ENCODE peak calls at places on chromosome 20, in five cellular contexts. G is sigmoid colon, Q is HepG2, E is stomach, P is A549. Y is an unnamed sample.

GRCh38 chr20:61887694-61888093 is 178.0 kb downstream of the TAF4 start:
- DNase-seq in G (no peak), Q (no peak), E (no peak), P (no peak), Y (no peak)

GRCh38 chr20:63966172-63966943 is 3.4 kb downstream of the ZNF512B start:
- DNase-seq in G (peak), Q (no peak), E (no peak), P (no peak), Y (no peak)

GRCh38 chr20:14536738-14537137 is 199.3 kb upstream of the FLRT3 start:
- DNase-seq in G (no peak), Q (no peak), E (no peak), P (no peak), Y (no peak)

GRCh38 chr20:16926626-16927025 is 178.5 kb downstream of the OTOR start:
- DNase-seq in G (no peak), Q (no peak), E (no peak), P (no peak), Y (no peak)

GRCh38 chr20:14336667-14337066 is 745 bp downstream of the FLRT3 start:
- DNase-seq in G (no peak), Q (peak), E (no peak), P (peak), Y (no peak)

GRCh38 chr20:10863337-10864060 is 189.7 kb upstream of the JAG1 start:
- DNase-seq in G (no peak), Q (no peak), E (no peak), P (no peak), Y (no peak)

GRCh38 chr20:18692453-18692852 is 104.6 kb downstream of the DTD1 start:
- DNase-seq in G (no peak), Q (no peak), E (no peak), P (no peak), Y (no peak)

GRCh38 chr20:11687546-11688292 is 230.0 kb upstream of the BTBD3 start:
- DNase-seq in G (no peak), Q (peak), E (no peak), P (peak), Y (no peak)

GRCh38 chr20:43238833-43239232 is 49.1 kb upstream of the PTPRT start:
- DNase-seq in G (no peak), Q (no peak), E (no peak), P (no peak), Y (no peak)

GRCh38 chr20:36644713-36645109 is 1.3 kb downstream of the SLA2 start:
- DNase-seq in G (no peak), Q (no peak), E (no peak), P (no peak), Y (no peak)

GRCh38 chr20:4326194-4327065 is 311.1 kb upstream of the RNF24 start:
- DNase-seq in G (no peak), Q (no peak), E (no peak), P (no peak), Y (no peak)

GRCh38 chr20:15882553-15882952 is 690.7 kb downstream of the KIF16B start:
- DNase-seq in G (no peak), Q (no peak), E (no peak), P (no peak), Y (no peak)

GRCh38 chr20:47733892-47734291 is 51.4 kb downstream of the SULF2 start:
- DNase-seq in G (no peak), Q (no peak), E (no peak), P (no peak), Y (no peak)

GRCh38 chr20:21539512-21539911 is 25.6 kb upstream of the NKX2-2 start:
- DNase-seq in G (no peak), Q (no peak), E (no peak), P (no peak), Y (no peak)

GRCh38 chr20:53914091-53914860 is 156.1 kb downstream of the BCAS1 start:
- DNase-seq in G (no peak), Q (no peak), E (no peak), P (no peak), Y (peak)

GRCh38 chr20:63179876-63180275 is 36.1 kb downstream of the YTHDF1 start:
- DNase-seq in G (no peak), Q (no peak), E (no peak), P (no peak), Y (no peak)

GRCh38 chr20:14845199-14846160 is 508.1 kb upstream of the FLRT3 start:
- DNase-seq in G (no peak), Q (no peak), E (no peak), P (peak), Y (no peak)

GRCh38 chr20:10611357-10611756 is 62.4 kb downstream of the JAG1 start:
- DNase-seq in G (peak), Q (peak), E (no peak), P (no peak), Y (peak)

GRCh38 chr20:43583982-43584432 is 6.7 kb upstream of the IFT52 start:
- DNase-seq in G (no peak), Q (peak), E (peak), P (no peak), Y (peak)

GRCh38 chr20:5859611-5860010 is 90.7 kb downstream of the TRMT6 start:
- DNase-seq in G (no peak), Q (no peak), E (no peak), P (no peak), Y (no peak)

GRCh38 chr20:13430346-13431002 is 208.3 kb downstream of the TASP1 start:
- DNase-seq in G (no peak), Q (peak), E (no peak), P (no peak), Y (no peak)

GRCh38 chr20:571754-572331 is 28.3 kb upstream of the CSNK2A1 start:
- DNase-seq in G (peak), Q (no peak), E (peak), P (no peak), Y (peak)

GRCh38 chr20:47248448-47248966 is 108.0 kb downstream of the ZMYND8 start:
- DNase-seq in G (no peak), Q (no peak), E (no peak), P (no peak), Y (no peak)

GRCh38 chr20:62228982-62229545 is 9.0 kb upstream of the HRH3 start:
- DNase-seq in G (no peak), Q (no peak), E (no peak), P (no peak), Y (no peak)

GRCh38 chr20:38779247-38780097 is 26.0 kb upstream of the PPP1R16B start:
- DNase-seq in G (no peak), Q (no peak), E (no peak), P (no peak), Y (no peak)

GRCh38 chr20:47102629-47103028 is 208.0 kb downstream of the EYA2 start:
- DNase-seq in G (peak), Q (no peak), E (no peak), P (no peak), Y (no peak)

GRCh38 chr20:61639200-61639599 is 387.1 kb downstream of the CDH4 start:
- DNase-seq in G (no peak), Q (no peak), E (no peak), P (no peak), Y (no peak)

DNA sequence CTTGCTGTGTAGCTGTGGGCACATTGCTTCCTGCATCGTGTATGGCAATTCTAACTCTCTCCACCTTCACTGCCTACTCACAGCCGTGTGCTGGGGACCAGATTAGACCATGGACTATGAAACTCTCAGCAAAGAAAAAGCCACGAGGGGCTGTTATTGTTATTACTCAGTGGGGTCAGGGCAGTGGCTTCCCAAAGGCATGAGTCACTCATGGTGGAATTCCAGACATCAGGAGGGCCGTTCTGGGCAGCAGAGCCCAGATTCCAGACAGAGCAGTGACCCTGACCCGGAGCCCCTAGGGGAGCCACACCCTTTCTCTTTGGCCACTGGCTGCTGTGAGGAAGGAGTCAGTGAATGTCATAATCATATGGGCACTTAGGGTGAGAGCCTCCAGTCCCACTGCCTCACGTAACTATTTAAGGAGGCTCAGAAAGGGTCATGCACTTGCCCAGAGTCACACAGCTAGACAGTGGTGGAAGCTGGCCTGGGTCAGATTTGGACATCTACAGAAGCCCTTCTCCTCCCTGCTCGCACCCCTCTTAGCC is 22.2 kb upstream of the CCN5 start:
- DNase-seq in G (peak), Q (peak), E (peak), P (peak), Y (peak)
- TF ChIP-seq EP300 in G (peak), Q (peak), E (peak), P (peak), Y (peak)

GRCh38 chr20:44909872-44910689 is at the start of gene PABPC1L:
- DNase-seq in G (peak), Q (peak), E (peak), P (peak), Y (peak)
- TF ChIP-seq POLR2A in G (no peak), Q (peak), E (no peak), P (peak), Y (peak)

GRCh38 chr20:32204485-32205115 is 2.9 kb downstream of the PLAGL2 start:
- DNase-seq in G (no peak), Q (no peak), E (no peak), P (no peak), Y (no peak)
- H3K4me3 ChIP-seq in G (no peak), Q (peak), E (peak), P (no peak), Y (no peak)

GRCh38 chr20:34907616-34908469 is 31.4 kb downstream of the ACSS2 start:
- DNase-seq in G (no peak), Q (peak), E (peak), P (peak), Y (peak)

GRCh38 chr20:34904202-34904621 is 27.8 kb downstream of the ACSS2 start:
- DNase-seq in G (no peak), Q (no peak), E (peak), P (no peak), Y (no peak)
- TF ChIP-seq EP300 in G (no peak), Q (no peak), E (no peak), P (no peak), Y (no peak)

DNA sequence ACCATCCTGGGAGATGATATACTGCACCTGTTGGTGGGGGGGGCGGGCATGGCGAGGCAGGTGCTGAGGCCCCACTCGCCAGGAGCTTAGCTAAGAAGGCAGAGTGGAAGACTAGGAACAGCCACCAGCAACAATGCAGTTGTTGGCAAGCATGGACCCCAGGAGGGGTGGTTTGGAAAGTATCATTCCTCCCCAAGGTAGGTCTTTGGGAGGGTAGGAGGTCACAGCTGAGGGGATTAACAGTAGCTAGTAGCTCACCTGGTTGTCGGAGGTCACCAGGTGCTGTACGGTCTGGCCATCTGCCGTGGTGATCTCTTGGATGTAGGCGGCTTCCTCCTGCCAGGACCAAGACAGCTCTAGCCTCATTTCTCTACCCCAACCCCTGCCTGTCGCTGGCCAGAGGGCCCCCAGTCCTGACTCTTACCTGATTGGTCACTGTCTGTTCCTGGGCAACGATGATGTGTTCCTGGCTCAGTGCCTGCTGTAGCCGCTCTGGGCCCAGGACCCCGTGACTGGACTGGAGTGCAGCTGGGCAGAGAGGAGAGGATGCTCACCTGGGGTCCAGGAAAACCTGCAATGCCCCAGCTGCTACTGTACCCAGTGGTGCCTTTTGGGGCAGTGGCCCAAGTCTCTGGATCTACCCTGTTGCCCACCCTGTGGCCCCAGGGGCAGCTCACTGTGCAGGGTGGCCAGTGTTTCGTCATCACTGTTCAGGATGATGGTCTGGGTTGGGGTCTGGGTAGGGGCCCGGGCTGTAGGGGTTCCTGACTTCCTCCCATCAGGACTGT is 15.3 kb downstream of the PCIF1 start:
- DNase-seq in G (no peak), Q (no peak), E (no peak), P (no peak), Y (no peak)
- TF ChIP-seq POLR2A in G (no peak), Q (peak), E (no peak), P (no peak), Y (no peak)

Y was measured in transverse colon.